ENCODE peak calls at places on chromosomes 1 and 21, in nine cellular contexts. M, O, X, V, Y, G, S, B and J are unnamed samples.

GRCh38 chr1:53737648-53738204 is 1.2 kb downstream of the GLIS1 start:
- DNase-seq in M (no peak), O (peak; percentile 18), X (no peak), V (no peak), Y (peak; percentile 36), G (no peak), S (no peak), B (no peak), J (peak; percentile 13)

GRCh38 chr1:26991310-26992116 is 2.0 kb upstream of the TRNP1 start:
- DNase-seq in M (no peak), O (no peak), X (peak; percentile 92), V (no peak), Y (peak; percentile 86), G (no peak), S (no peak), B (peak; percentile 44), J (no peak)

GRCh38 chr1:169368406-169368769 is 393 bp downstream of the BLZF1 start:
- DNase-seq in M (no peak), O (peak; percentile 26), X (peak; percentile 55), V (no peak), Y (peak; percentile 25), G (no peak), S (no peak), B (no peak), J (peak; percentile 51)

GRCh38 chr21:44918581-44919033 is 2.1 kb downstream of the ITGB2 start:
- DNase-seq in M (no peak), O (no peak), X (no peak), V (peak; percentile 44), Y (no peak), G (no peak), S (no peak), B (no peak), J (no peak)

GRCh38 chr1:185562623-185563359 is 171.4 kb upstream of the HMCN1 start:
- DNase-seq in M (no peak), O (no peak), X (no peak), V (no peak), Y (no peak), G (no peak), S (no peak), B (no peak), J (no peak)

GRCh38 chr1:11650331-11650991 is 3.8 kb downstream of the FBXO2 start:
- DNase-seq in M (peak; percentile 91), O (peak; percentile 64), X (peak; percentile 80), V (peak; percentile 90), Y (no peak), G (peak; percentile 57), S (peak; percentile 53), B (no peak), J (peak; percentile 77)

GRCh38 chr1:209661081-209661480 is 8.9 kb upstream of the LAMB3 start:
- DNase-seq in M (no peak), O (no peak), X (no peak), V (no peak), Y (no peak), G (no peak), S (no peak), B (no peak), J (no peak)

GRCh38 chr1:56496861-56497772 is 82.2 kb downstream of the PLPP3 start:
- DNase-seq in M (no peak), O (no peak), X (no peak), V (no peak), Y (no peak), G (no peak), S (no peak), B (no peak), J (peak; percentile 76)

GRCh38 chr1:9376886-9377333 is 84.2 kb downstream of the SPSB1 start:
- DNase-seq in M (no peak), O (peak; percentile 50), X (no peak), V (no peak), Y (no peak), G (no peak), S (no peak), B (no peak), J (peak; percentile 68)

GRCh38 chr1:36092166-36092797 is 3.6 kb downstream of the ADPRS start:
- DNase-seq in M (no peak), O (no peak), X (no peak), V (no peak), Y (no peak), G (no peak), S (no peak), B (no peak), J (no peak)

GRCh38 chr1:74689800-74690696 is 16.5 kb upstream of the ERICH3 start:
- DNase-seq in M (peak; percentile 29), O (peak; percentile 51), X (peak; percentile 63), V (no peak), Y (peak; percentile 53), G (peak; percentile 1), S (peak; percentile 78), B (peak; percentile 87), J (peak; percentile 63)

GRCh38 chr1:94543893-94544635 is 2.5 kb upstream of the F3 start:
- DNase-seq in M (no peak), O (peak; percentile 90), X (peak; percentile 84), V (no peak), Y (no peak), G (no peak), S (no peak), B (no peak), J (no peak)

GRCh38 chr1:56356376-56356775 is 223.0 kb downstream of the PLPP3 start:
- DNase-seq in M (no peak), O (no peak), X (no peak), V (no peak), Y (no peak), G (no peak), S (no peak), B (no peak), J (no peak)

GRCh38 chr1:210250998-210251679 is 18.5 kb downstream of the SERTAD4 start:
- DNase-seq in M (peak; percentile 94), O (no peak), X (peak; percentile 64), V (peak; percentile 62), Y (peak; percentile 97), G (no peak), S (peak; percentile 67), B (peak; percentile 87), J (peak; percentile 72)

GRCh38 chr1:109950033-109950432 is 34.5 kb upstream of the AHCYL1 start:
- DNase-seq in M (no peak), O (no peak), X (no peak), V (no peak), Y (no peak), G (no peak), S (no peak), B (no peak), J (no peak)

GRCh38 chr1:29453502-29454240 is 217.3 kb downstream of the PTPRU start:
- DNase-seq in M (peak; percentile 87), O (peak; percentile 60), X (peak; percentile 62), V (no peak), Y (peak; percentile 38), G (no peak), S (peak; percentile 42), B (peak; percentile 24), J (peak; percentile 26)

GRCh38 chr1:32448773-32449456 is 16.0 kb upstream of the ZBTB8B start:
- DNase-seq in M (peak; percentile 60), O (no peak), X (peak; percentile 30), V (no peak), Y (peak; percentile 12), G (no peak), S (no peak), B (no peak), J (peak; percentile 18)

GRCh38 chr1:24364605-24364974 is 45.4 kb downstream of the GRHL3 start:
- DNase-seq in M (no peak), O (peak; percentile 32), X (peak; percentile 42), V (no peak), Y (no peak), G (no peak), S (peak; percentile 47), B (no peak), J (no peak)

GRCh38 chr1:116900471-116901365 is 9.0 kb upstream of the PTGFRN start:
- DNase-seq in M (no peak), O (no peak), X (no peak), V (no peak), Y (no peak), G (no peak), S (no peak), B (no peak), J (no peak)

GRCh38 chr1:10901091-10901893 is 104.8 kb upstream of the CASZ1 start:
- DNase-seq in M (peak; percentile 52), O (no peak), X (peak; percentile 70), V (peak; percentile 75), Y (no peak), G (no peak), S (no peak), B (no peak), J (no peak)

GRCh38 chr1:159090566-159091546 is 14.3 kb upstream of the AIM2 start:
- DNase-seq in M (no peak), O (peak; percentile 76), X (peak; percentile 61), V (no peak), Y (no peak), G (no peak), S (no peak), B (no peak), J (peak; percentile 52)

GRCh38 chr1:108847464-108847863 is 9.4 kb downstream of the AKNAD1 start:
- DNase-seq in M (no peak), O (no peak), X (no peak), V (no peak), Y (no peak), G (no peak), S (no peak), B (no peak), J (no peak)

GRCh38 chr1:10074059-10074854 is 41.5 kb downstream of the UBE4B start:
- DNase-seq in M (no peak), O (peak; percentile 98), X (peak; percentile 98), V (peak; percentile 59), Y (peak; percentile 83), G (peak; percentile 23), S (no peak), B (no peak), J (peak; percentile 37)

GRCh38 chr1:179016694-179017382 is 8.9 kb upstream of the FAM20B start:
- DNase-seq in M (no peak), O (peak; percentile 94), X (peak; percentile 93), V (peak; percentile 92), Y (peak; percentile 93), G (no peak), S (no peak), B (no peak), J (peak; percentile 45)

GRCh38 chr1:161119017-161119378 is 1.1 kb downstream of the NIT1 start:
- DNase-seq in M (peak; percentile 72), O (peak; percentile 27), X (peak; percentile 32), V (no peak), Y (no peak), G (no peak), S (no peak), B (no peak), J (no peak)

GRCh38 chr1:4079815-4080214 is 179.7 kb upstream of the C1orf174 start:
- DNase-seq in M (no peak), O (no peak), X (no peak), V (no peak), Y (no peak), G (no peak), S (no peak), B (no peak), J (no peak)

GRCh38 chr1:181159451-181160151 is 71.1 kb downstream of the IER5 start:
- DNase-seq in M (no peak), O (peak; percentile 50), X (peak; percentile 46), V (no peak), Y (peak; percentile 48), G (no peak), S (no peak), B (no peak), J (peak; percentile 78)

GRCh38 chr1:213982814-213983588 is 4.8 kb upstream of the PROX1 start:
- DNase-seq in M (peak; percentile 82), O (no peak), X (peak; percentile 20), V (no peak), Y (no peak), G (no peak), S (peak; percentile 70), B (peak; percentile 37), J (peak; percentile 55)

GRCh38 chr1:39995973-39996393 is 41.0 kb downstream of the MFSD2A start:
- DNase-seq in M (no peak), O (no peak), X (no peak), V (no peak), Y (no peak), G (no peak), S (no peak), B (no peak), J (no peak)

GRCh38 chr1:153352523-153352922 is 3.9 kb upstream of the PGLYRP4 start:
- DNase-seq in M (peak; percentile 55), O (peak; percentile 48), X (peak; percentile 81), V (peak; percentile 79), Y (peak; percentile 67), G (peak; percentile 49), S (peak; percentile 52), B (peak; percentile 94), J (peak; percentile 54)

GRCh38 chr1:28266920-28267322 is 7.6 kb downstream of the SESN2 start:
- DNase-seq in M (peak; percentile 59), O (no peak), X (no peak), V (no peak), Y (no peak), G (no peak), S (no peak), B (no peak), J (no peak)